ENCODE peak calls at places on chromosomes 16 and 17, in four cellular contexts. I, C, H and P are unnamed samples.
A peak's percentile ranks its signal among the peaks of the same experiment; 100 is the strongest.

GRCh38 chr16:7013990-7014389 is 318.7 kb upstream of the RBFOX1 start:
- DNase-seq in I (no peak), C (no peak), H (no peak), P (peak; percentile 12)

GRCh38 chr16:74637742-74638453 is 28.8 kb downstream of the RFWD3 start:
- DNase-seq in I (no peak), C (no peak), H (no peak), P (no peak)

GRCh38 chr17:30905742-30906100 is 317 bp downstream of the TEFM start:
- DNase-seq in I (no peak), C (peak; percentile 61), H (no peak), P (no peak)

GRCh38 chr17:19650826-19651225 is 2.3 kb downstream of the ALDH3A2 start:
- DNase-seq in I (no peak), C (no peak), H (no peak), P (peak; percentile 13)

GRCh38 chr16:4693956-4694663 is 748 bp downstream of the NUDT16L1 start:
- DNase-seq in I (peak; percentile 45), C (no peak), H (peak; percentile 64), P (peak; percentile 50)

GRCh38 chr16:12062343-12063003 is 85.9 kb downstream of the SNX29 start:
- DNase-seq in I (peak; percentile 19), C (no peak), H (no peak), P (peak; percentile 91)

GRCh38 chr17:57523926-57524634 is 221.0 kb downstream of the CCDC182 start:
- DNase-seq in I (peak; percentile 90), C (no peak), H (peak; percentile 95), P (peak; percentile 95)

GRCh38 chr17:70168044-70168978 is 1.0 kb upstream of the KCNJ2 start:
- DNase-seq in I (peak; percentile 28), C (peak; percentile 52), H (peak; percentile 84), P (peak; percentile 81)

GRCh38 chr17:41697122-41697962 is 8.7 kb downstream of the EIF1 start:
- DNase-seq in I (no peak), C (no peak), H (peak; percentile 29), P (no peak)

GRCh38 chr17:39647242-39647641 is 10.3 kb downstream of the STARD3 start:
- DNase-seq in I (no peak), C (no peak), H (no peak), P (no peak)

GRCh38 chr17:7280519-7281073 is 922 bp upstream of the SLC2A4 start:
- DNase-seq in I (peak; percentile 88), C (peak; percentile 98), H (peak; percentile 78), P (peak; percentile 81)

GRCh38 chr16:57668630-57669475 is 747 bp downstream of the ADGRG3 start:
- DNase-seq in I (no peak), C (no peak), H (no peak), P (no peak)

GRCh38 chr17:71412803-71413202 is 708.0 kb upstream of the SOX9 start:
- DNase-seq in I (peak; percentile 74), C (no peak), H (no peak), P (peak; percentile 97)

GRCh38 chr17:38869647-38870258 is at the start of gene LASP1:
- DNase-seq in I (peak; percentile 90), C (peak; percentile 86), H (peak; percentile 97), P (peak; percentile 92)

GRCh38 chr16:10987361-10988163 is 43.2 kb downstream of the CLEC16A start:
- DNase-seq in I (no peak), C (no peak), H (no peak), P (no peak)

GRCh38 chr16:65312795-65313194 is 190.9 kb upstream of the CDH11 start:
- DNase-seq in I (no peak), C (no peak), H (no peak), P (no peak)

GRCh38 chr17:74148446-74148845 is 55.0 kb upstream of the RPL38 start:
- DNase-seq in I (no peak), C (no peak), H (no peak), P (no peak)

GRCh38 chr17:4136373-4136772 is 6.5 kb downstream of the ZZEF1 start:
- DNase-seq in I (no peak), C (no peak), H (no peak), P (peak; percentile 47)

GRCh38 chr16:68368602-68368944 is 57.8 kb downstream of the PRMT7 start:
- DNase-seq in I (no peak), C (peak; percentile 64), H (no peak), P (no peak)

GRCh38 chr17:73103661-73104335 is 11.3 kb upstream of the SLC39A11 start:
- DNase-seq in I (no peak), C (no peak), H (no peak), P (peak; percentile 20)

GRCh38 chr17:35069311-35069710 is 5.8 kb upstream of the RFFL start:
- DNase-seq in I (no peak), C (no peak), H (no peak), P (peak; percentile 39)

GRCh38 chr16:58500329-58501241 is 642 bp downstream of the NDRG4 start:
- DNase-seq in I (no peak), C (peak; percentile 35), H (peak; percentile 43), P (peak; percentile 18)

GRCh38 chr16:399278-400019 is 2.2 kb upstream of the DECR2 start:
- DNase-seq in I (no peak), C (no peak), H (no peak), P (no peak)

GRCh38 chr16:57614546-57615343 is 13.7 kb upstream of the ADGRG1 start:
- DNase-seq in I (no peak), C (no peak), H (peak; percentile 18), P (no peak)

GRCh38 chr17:57270801-57271245 is 14.5 kb downstream of the MSI2 start:
- DNase-seq in I (no peak), C (no peak), H (no peak), P (no peak)

GRCh38 chr17:65668211-65668610 is 106.8 kb upstream of the AXIN2 start:
- DNase-seq in I (no peak), C (no peak), H (no peak), P (peak; percentile 25)

GRCh38 chr16:12868169-12868568 is 33.2 kb upstream of the SHISA9 start:
- DNase-seq in I (no peak), C (peak; percentile 23), H (peak; percentile 53), P (no peak)

GRCh38 chr17:155576-155975 is 18.2 kb downstream of the SCGB1C2 start:
- DNase-seq in I (no peak), C (no peak), H (no peak), P (no peak)

GRCh38 chr17:50853781-50854180 is 12.4 kb downstream of the TOB1 start:
- DNase-seq in I (no peak), C (no peak), H (no peak), P (no peak)

GRCh38 chr16:88938933-88939813 is 37.8 kb downstream of the CBFA2T3 start:
- DNase-seq in I (no peak), C (no peak), H (no peak), P (no peak)